ENCODE peak calls at places on chromosomes 6 and 20, in nine cellular contexts. B is cardiac fibroblast, J is GM12864, K is pancreas, M is small intestine, L is fibroblast of lung, X is lung, T is epithelial cell of esophagus, R is A549. Z is an unnamed sample.

GRCh38 chr6:3825851-3826581 is 23.2 kb upstream of the FAM50B start:
- DNase-seq in J (no peak), T (peak), X (peak), K (peak), L (peak), M (peak), B (peak), R (peak), Z (peak)

GRCh38 chr20:14915356-14915755 is 577.9 kb upstream of the FLRT3 start:
- DNase-seq in L (no peak), R (no peak), K (no peak), J (no peak), B (no peak), X (no peak), T (no peak), M (no peak), Z (no peak)

GRCh38 chr20:11849976-11850670 is 67.6 kb upstream of the BTBD3 start:
- DNase-seq in M (no peak), T (peak), X (no peak), K (no peak), R (no peak), B (peak), L (peak), J (no peak), Z (peak)

GRCh38 chr6:43216200-43216599 is 13.1 kb downstream of the DNPH1 start:
- DNase-seq in J (no peak), X (no peak), M (no peak), T (no peak), K (no peak), B (no peak), L (no peak), R (no peak), Z (no peak)

GRCh38 chr6:159106627-159107241 is 61.9 kb upstream of the TAGAP start:
- DNase-seq in T (peak), R (peak), K (no peak), X (peak), M (peak), B (peak), L (peak), J (peak), Z (peak)

GRCh38 chr6:37369321-37370196 is 15.8 kb downstream of the RNF8 start:
- DNase-seq in K (no peak), L (no peak), B (peak), X (no peak), M (no peak), T (peak), J (no peak), R (no peak), Z (peak)

GRCh38 chr20:17628101-17628841 is 53.8 kb downstream of the RRBP1 start:
- DNase-seq in T (no peak), J (no peak), L (no peak), K (peak), R (no peak), X (no peak), B (no peak), M (no peak), Z (no peak)

GRCh38 chr6:3433005-3433404 is 23.8 kb downstream of the SLC22A23 start:
- DNase-seq in R (no peak), M (no peak), L (no peak), X (no peak), B (no peak), T (no peak), K (no peak), J (no peak), Z (no peak)

GRCh38 chr6:30881392-30881986 is 2.8 kb upstream of the DDR1 start:
- DNase-seq in R (no peak), B (no peak), L (no peak), J (no peak), K (no peak), X (no peak), M (no peak), T (no peak), Z (no peak)

GRCh38 chr6:27864906-27865883 is 47.0 kb downstream of the OR2B2 start:
- DNase-seq in R (peak), K (peak), L (peak), B (peak), M (peak), J (peak), T (peak), X (peak), Z (peak)

GRCh38 chr6:30883743-30884520 is at the start of gene DDR1:
- DNase-seq in M (peak), L (peak), J (no peak), X (peak), K (peak), T (peak), R (peak), B (peak), Z (peak)

GRCh38 chr20:25991051-25991755 is 294.6 kb upstream of the ZNF337 start:
- DNase-seq in R (no peak), L (no peak), J (no peak), M (no peak), B (no peak), K (no peak), X (no peak), T (no peak), Z (no peak)

GRCh38 chr20:58242824-58243223 is 14.4 kb upstream of the ANKRD60 start:
- DNase-seq in X (no peak), B (no peak), K (no peak), T (no peak), R (no peak), J (no peak), L (no peak), M (no peak), Z (no peak)

GRCh38 chr20:56924316-56924975 is 295.3 kb downstream of the TFAP2C start:
- DNase-seq in R (no peak), J (no peak), T (no peak), M (no peak), L (peak), X (no peak), K (no peak), B (no peak), Z (no peak)

GRCh38 chr6:151391471-151392428 is at the start of gene ZBTB2:
- DNase-seq in K (peak), T (peak), X (peak), R (peak), M (peak), B (peak), L (peak), J (no peak), Z (peak)

GRCh38 chr6:3206339-3207015 is 21.0 kb downstream of the TUBB2B start:
- DNase-seq in R (no peak), T (no peak), J (no peak), K (no peak), X (no peak), B (no peak), M (no peak), L (no peak), Z (no peak)

GRCh38 chr6:116536216-116536621 is 9.3 kb downstream of the TRAPPC3L start:
- DNase-seq in T (peak), J (peak), L (peak), M (peak), X (no peak), B (peak), K (no peak), R (peak), Z (peak)

GRCh38 chr6:105568751-105569150 is 165.9 kb upstream of the PREP start:
- DNase-seq in B (no peak), J (no peak), R (no peak), M (no peak), T (no peak), L (no peak), K (no peak), X (no peak), Z (no peak)

GRCh38 chr6:845581-845980 is 152.6 kb upstream of the EXOC2 start:
- DNase-seq in K (no peak), M (no peak), R (no peak), J (no peak), L (no peak), X (no peak), B (no peak), T (no peak), Z (no peak)

GRCh38 chr6:168927026-168927425 is 326.6 kb downstream of the THBS2 start:
- DNase-seq in L (no peak), M (no peak), T (no peak), R (no peak), K (no peak), B (no peak), X (no peak), J (no peak), Z (no peak)

GRCh38 chr6:80767808-80768207 is 661.3 kb downstream of the BCKDHB start:
- DNase-seq in T (peak), K (no peak), M (no peak), R (no peak), X (no peak), J (no peak), L (peak), B (peak), Z (peak)

GRCh38 chr20:63782521-63782971 is 43.0 kb downstream of the SLC2A4RG start:
- DNase-seq in T (no peak), M (no peak), X (no peak), B (no peak), L (no peak), R (no peak), K (no peak), J (no peak), Z (no peak)

GRCh38 chr20:5198651-5198924 is 71.8 kb downstream of the CDS2 start:
- DNase-seq in L (no peak), R (no peak), B (no peak), X (no peak), T (no peak), K (no peak), M (no peak), J (no peak), Z (no peak)

GRCh38 chr6:39891976-39892375 is 42.3 kb downstream of the MOCS1 start:
- DNase-seq in X (no peak), K (no peak), M (no peak), B (peak), T (no peak), J (no peak), L (no peak), R (no peak), Z (peak)

GRCh38 chr6:16352258-16352635 is 113.9 kb downstream of the GMPR start:
- DNase-seq in T (no peak), L (peak), J (no peak), R (no peak), X (no peak), B (peak), K (no peak), M (no peak), Z (peak)

GRCh38 chr6:72035966-72036365 is 149.6 kb downstream of the RIMS1 start:
- DNase-seq in J (no peak), B (no peak), L (no peak), X (no peak), T (peak), K (no peak), R (no peak), M (no peak), Z (no peak)

DNA sequence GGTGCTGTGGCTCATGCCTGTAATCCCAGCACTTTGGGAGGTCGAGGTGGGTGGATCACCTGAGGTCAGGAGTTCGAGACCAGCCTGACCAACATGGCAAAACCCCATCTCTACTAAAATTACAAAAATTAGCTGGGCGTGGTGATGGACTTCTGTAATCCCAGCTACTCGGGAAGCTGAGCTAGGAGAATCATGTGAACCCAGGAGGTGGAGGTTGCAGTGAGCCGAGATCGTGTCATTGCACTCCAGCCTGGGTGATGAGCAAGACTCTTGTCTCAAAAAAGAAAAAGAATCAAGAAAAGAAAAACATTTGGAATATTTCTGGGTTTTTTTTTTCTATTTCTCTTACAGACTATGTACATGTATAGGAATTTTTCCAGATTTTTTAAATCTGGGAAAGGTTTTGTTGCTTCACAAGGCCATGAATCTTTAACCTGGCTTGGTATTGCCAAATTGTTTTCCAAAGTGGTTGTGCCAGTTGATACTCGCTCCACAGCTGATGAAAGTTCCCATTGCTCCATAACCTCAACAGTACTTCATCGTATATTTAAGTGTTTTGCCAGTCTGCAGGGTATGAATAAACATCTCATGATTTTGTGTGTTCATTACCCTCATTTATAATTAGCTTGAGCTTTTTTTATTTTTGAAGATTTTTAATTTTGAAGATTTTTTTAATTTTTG is 33.5 kb downstream of the RNF217 start:
- DNase-seq in K (no peak), R (no peak), T (peak), M (no peak), J (no peak), X (no peak), L (no peak), B (peak), Z (no peak)
- H3K4me3 ChIP-seq in K (no peak), R (no peak), T (no peak), M (no peak), J (no peak), X (no peak), L (no peak), B (no peak), Z (no peak)

GRCh38 chr6:135212935-135213334 is 31.8 kb downstream of the MYB start:
- DNase-seq in M (no peak), X (no peak), J (no peak), L (peak), T (peak), R (no peak), B (peak), K (no peak), Z (peak)
- H3K4me3 ChIP-seq in M (no peak), X (no peak), J (no peak), L (no peak), T (no peak), R (no peak), B (no peak), K (no peak), Z (no peak)

GRCh38 chr6:100281471-100281878 is 183.2 kb downstream of the SIM1 start:
- DNase-seq in M (no peak), K (peak), L (no peak), J (no peak), R (no peak), X (no peak), T (no peak), B (no peak), Z (no peak)
- H3K4me3 ChIP-seq in M (no peak), K (no peak), L (peak), J (no peak), R (no peak), X (no peak), T (no peak), B (no peak), Z (peak)

GRCh38 chr20:19934792-19935491 is 82.2 kb upstream of the NAA20 start:
- DNase-seq in R (peak), X (peak), T (peak), B (no peak), K (no peak), M (peak), L (no peak), J (no peak), Z (no peak)
- H3K4me3 ChIP-seq in R (peak), X (no peak), T (peak), B (no peak), K (no peak), M (no peak), L (no peak), J (no peak), Z (no peak)

GRCh38 chr6:12011276-12012112 is 618 bp upstream of the HIVEP1 start:
- DNase-seq in B (peak), X (peak), K (peak), T (peak), M (peak), R (peak), L (peak), J (peak), Z (peak)
- H3K4me3 ChIP-seq in B (peak), X (peak), K (no peak), T (peak), M (peak), R (peak), L (no peak), J (peak), Z (peak)

DNA sequence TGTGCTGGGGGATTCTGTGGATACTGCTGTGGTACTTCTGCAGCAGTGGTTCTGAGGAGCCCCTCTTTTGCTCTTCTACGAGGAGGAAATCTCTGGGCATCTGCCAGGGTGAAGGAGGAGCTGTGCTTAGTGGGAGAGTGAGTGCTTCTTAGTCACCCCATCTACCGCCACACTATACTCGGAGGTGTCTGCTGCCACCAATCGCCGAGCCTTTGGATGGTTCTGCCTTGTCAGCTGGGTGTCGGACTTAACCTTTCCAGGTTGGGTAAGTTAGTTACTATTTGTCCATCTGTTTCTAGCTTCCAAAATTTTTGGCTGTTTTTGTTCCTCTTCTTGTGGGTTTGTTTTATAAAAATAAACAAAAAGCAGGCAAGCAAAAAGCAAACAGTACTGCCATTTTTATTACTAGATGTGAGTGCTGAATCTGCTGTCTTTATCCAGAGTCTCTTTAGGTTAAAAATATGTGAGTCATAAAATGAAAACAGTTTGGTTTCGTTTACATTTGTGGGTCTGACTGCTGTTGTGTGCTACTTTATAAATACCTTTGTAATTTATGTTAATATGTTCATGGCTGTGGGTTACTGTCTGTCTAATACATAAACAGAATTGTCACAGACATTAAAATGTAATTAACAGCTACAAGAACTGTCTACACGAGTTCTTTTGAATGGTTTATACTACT is 89.1 kb downstream of the ARID1B start:
- DNase-seq in J (no peak), L (peak), M (no peak), X (no peak), T (peak), R (peak), B (peak), K (no peak), Z (no peak)
- H3K4me3 ChIP-seq in J (no peak), L (peak), M (no peak), X (no peak), T (no peak), R (no peak), B (no peak), K (no peak), Z (no peak)